ENCODE peak calls at places on chromosomes 5 and 9, in six cellular contexts. H is ovary, O is uterus, J is left ventricle myocardium inferior, E is mammary epithelial cell, G is heart left ventricle. S is an unnamed sample.

GRCh38 chr9:126319651-126320050 is 7.0 kb upstream of the MVB12B start:
- DNase-seq in H (no peak), E (no peak), G (no peak), O (no peak), J (no peak), S (no peak)

GRCh38 chr5:51996356-51996861 is 613.2 kb downstream of the ISL1 start:
- DNase-seq in H (no peak), G (no peak), E (no peak), J (no peak), O (no peak), S (no peak)

GRCh38 chr5:72246954-72247442 is 73.0 kb downstream of the MRPS27 start:
- DNase-seq in E (no peak), O (no peak), J (no peak), G (no peak), H (no peak), S (no peak)

GRCh38 chr5:75671506-75671905 is 45.7 kb downstream of the POC5 start:
- DNase-seq in E (no peak), J (no peak), H (no peak), O (no peak), G (no peak), S (no peak)

GRCh38 chr5:102959055-102959454 is 160.9 kb downstream of the GIN1 start:
- DNase-seq in J (no peak), H (no peak), E (peak; percentile 81), O (no peak), G (no peak), S (no peak)

GRCh38 chr9:88605500-88606172 is 70.7 kb downstream of the NXNL2 start:
- DNase-seq in H (no peak), J (no peak), E (no peak), G (no peak), O (no peak), S (no peak)

GRCh38 chr5:83197326-83197725 is 120.0 kb downstream of the XRCC4 start:
- DNase-seq in O (no peak), H (no peak), E (no peak), J (no peak), G (no peak), S (no peak)

GRCh38 chr9:113682297-113682771 is 193.8 kb upstream of the ZNF618 start:
- DNase-seq in J (peak; percentile 62), E (peak; percentile 85), G (peak; percentile 61), H (peak; percentile 88), O (peak; percentile 59), S (peak; percentile 71)

GRCh38 chr9:92763721-92764380 is 782 bp downstream of the BICD2 start:
- DNase-seq in J (peak; percentile 42), O (no peak), E (no peak), G (no peak), H (peak; percentile 68), S (peak; percentile 68)

GRCh38 chr5:14041528-14042184 is 97.2 kb upstream of the DNAH5 start:
- DNase-seq in E (no peak), J (no peak), O (no peak), G (no peak), H (no peak), S (no peak)

GRCh38 chr9:134855900-134856377 is 24.7 kb upstream of the FCN2 start:
- DNase-seq in G (no peak), O (no peak), J (no peak), E (no peak), H (peak; percentile 29), S (peak; percentile 32)

GRCh38 chr9:124414612-124415011 is 630 bp downstream of the PSMB7 start:
- DNase-seq in O (no peak), J (no peak), E (no peak), G (no peak), H (no peak), S (no peak)

GRCh38 chr9:98502976-98503325 is 205.8 kb downstream of the GABBR2 start:
- DNase-seq in G (no peak), O (no peak), E (no peak), J (peak; percentile 26), H (no peak), S (peak; percentile 63)

GRCh38 chr5:151454166-151454565 is 6.8 kb downstream of the SLC36A1 start:
- DNase-seq in G (no peak), J (no peak), H (no peak), O (no peak), E (no peak), S (no peak)

GRCh38 chr5:79436821-79437220 is 77.1 kb downstream of the HOMER1 start:
- DNase-seq in H (no peak), J (no peak), G (no peak), O (no peak), E (peak; percentile 2), S (no peak)

GRCh38 chr5:38060354-38060753 is 198.0 kb upstream of the EGFLAM start:
- DNase-seq in E (no peak), J (no peak), O (no peak), H (no peak), G (no peak), S (no peak)

GRCh38 chr5:150304481-150305081 is 1.9 kb upstream of the ARSI start:
- DNase-seq in J (no peak), O (no peak), G (no peak), E (no peak), H (no peak), S (no peak)

GRCh38 chr5:78621269-78621871 is 27.2 kb downstream of the LHFPL2 start:
- DNase-seq in J (no peak), H (no peak), O (no peak), E (no peak), G (no peak), S (no peak)

GRCh38 chr5:74256947-74257573 is 383.5 kb downstream of the ENC1 start:
- DNase-seq in E (no peak), J (no peak), G (no peak), O (no peak), H (peak; percentile 45), S (no peak)

GRCh38 chr5:36150676-36151433 is 832 bp downstream of the LMBRD2 start:
- DNase-seq in O (no peak), J (no peak), H (peak; percentile 40), E (peak; percentile 55), G (peak; percentile 45), S (peak; percentile 59)

GRCh38 chr5:15645376-15645775 is 145.4 kb downstream of the FBXL7 start:
- DNase-seq in J (no peak), H (no peak), E (no peak), O (no peak), G (no peak), S (no peak)

GRCh38 chr9:83062011-83062652 is 810 bp downstream of the RASEF start:
- DNase-seq in O (no peak), E (peak; percentile 67), H (peak; percentile 34), J (peak; percentile 15), G (peak; percentile 19), S (peak; percentile 74)

GRCh38 chr9:93126825-93127368 is 7.2 kb downstream of the NINJ1 start:
- DNase-seq in O (peak; percentile 63), H (peak; percentile 56), G (peak; percentile 49), E (no peak), J (peak; percentile 16), S (peak; percentile 59)

GRCh38 chr9:108691614-108692013 is 164.2 kb downstream of the ACTL7B start:
- DNase-seq in J (no peak), G (no peak), H (no peak), O (no peak), E (peak; percentile 66), S (no peak)

GRCh38 chr5:19314840-19315239 is 673.2 kb downstream of the CDH18 start:
- DNase-seq in H (no peak), J (no peak), G (no peak), O (no peak), E (peak; percentile 89), S (no peak)

GRCh38 chr9:122228906-122229837 is at the start of gene LHX6:
- DNase-seq in G (no peak), O (no peak), E (peak; percentile 54), J (no peak), H (no peak), S (no peak)
- H3K4me3 ChIP-seq in G (peak within 1 kb of the TSS; percentile 29), O (peak within 1 kb of the TSS; percentile 38), E (peak within 1 kb of the TSS; percentile 49), J (peak within 1 kb of the TSS; percentile 60), H (peak within 1 kb of the TSS; percentile 31), S (peak within 1 kb of the TSS; percentile 50)

GRCh38 chr5:168295574-168296201 is 4.2 kb downstream of the WWC1 start:
- DNase-seq in E (peak; percentile 55), G (no peak), O (no peak), J (no peak), H (peak; percentile 51), S (peak; percentile 58)

GRCh38 chr5:168290902-168291280 is 554 bp upstream of the WWC1 start:
- DNase-seq in J (no peak), E (no peak), H (no peak), O (no peak), G (no peak), S (no peak)

GRCh38 chr5:168291281-168291960 is at the start of gene WWC1:
- DNase-seq in G (no peak), J (no peak), H (peak; percentile 40), E (peak; percentile 84), O (no peak), S (peak; percentile 91)

GRCh38 chr5:168292783-168293696 is 1.6 kb downstream of the WWC1 start:
- DNase-seq in O (no peak), G (no peak), H (no peak), E (no peak), J (no peak), S (no peak)

DNA sequence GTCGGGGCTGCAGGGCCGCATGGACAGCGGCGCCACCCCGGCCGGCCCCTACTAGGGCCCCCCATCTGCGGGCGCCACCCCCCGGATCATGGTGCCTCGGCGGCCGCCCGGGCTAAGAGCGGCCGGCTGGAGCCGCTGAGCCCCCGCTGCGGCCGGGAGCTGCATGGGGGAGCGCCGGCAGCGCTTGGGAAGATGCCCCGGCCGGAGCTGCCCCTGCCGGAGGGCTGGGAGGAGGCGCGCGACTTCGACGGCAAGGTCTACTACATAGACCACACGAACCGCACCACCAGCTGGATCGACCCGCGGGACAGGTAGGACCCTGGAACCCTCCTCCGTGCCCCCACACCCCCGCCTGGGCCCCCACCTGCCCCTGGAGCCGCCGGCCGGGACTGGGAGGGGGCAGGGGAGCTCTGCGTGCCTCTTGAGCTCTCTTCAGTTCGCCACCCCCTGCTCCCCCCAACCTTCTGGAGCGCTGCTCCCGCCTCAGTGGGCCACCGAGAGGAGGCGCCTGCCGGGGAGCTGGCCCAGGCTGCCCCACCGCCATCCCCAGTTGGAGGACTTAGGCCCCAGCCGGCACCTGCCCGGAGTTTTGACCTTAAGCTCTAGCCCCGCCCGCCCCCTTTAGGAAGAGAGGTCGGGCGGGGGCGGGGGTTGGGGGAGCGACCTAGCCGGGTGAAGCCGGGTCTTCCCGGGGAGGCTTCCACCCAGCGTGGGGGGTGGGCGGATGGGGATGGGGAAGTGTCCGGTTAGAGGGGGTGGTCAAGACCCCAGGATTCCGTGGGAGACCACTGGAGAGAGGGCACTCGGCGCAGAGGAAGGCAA is 727 bp downstream of the WWC1 start:
- DNase-seq in H (no peak), O (no peak), G (no peak), J (no peak), E (no peak), S (no peak)
- H3K4me1 ChIP-seq in H (peaks cover 2% of the 10 kb centered on the region), O (no peaks in the 10 kb centered on the region), G (peaks cover 4% of the 10 kb centered on the region), J (peaks cover 11% of the 10 kb centered on the region), E (peaks cover 56% of the 10 kb centered on the region), S (peaks cover 30% of the 10 kb centered on the region)

DNA sequence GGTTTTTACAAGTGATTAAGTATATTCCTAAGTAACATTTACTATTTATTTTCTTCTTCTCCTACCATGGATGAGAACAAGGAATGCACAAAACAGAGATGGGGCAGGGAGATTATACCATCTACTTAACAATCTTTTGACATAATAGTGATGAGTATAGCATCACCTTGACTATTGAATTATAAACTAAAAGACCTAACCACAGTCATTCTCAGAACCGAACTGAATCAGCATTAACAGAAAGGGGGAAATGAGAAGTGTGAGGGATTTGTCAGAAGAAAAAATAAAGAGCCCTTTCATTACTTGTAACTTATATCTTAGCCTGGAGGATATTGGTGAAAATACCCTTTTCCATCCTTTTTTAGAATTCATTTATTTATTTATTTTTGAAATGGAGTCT is 21.9 kb downstream of the OR2Y1 start:
- DNase-seq in O (no peak), H (no peak), E (no peak), J (no peak), G (no peak), S (no peak)
- H3K27me3 ChIP-seq in O (peaks cover 5% of the 10 kb centered on the region), H (no peaks in the 10 kb centered on the region), E (no peaks in the 10 kb centered on the region), J (peaks cover 33% of the 10 kb centered on the region), G (no peaks in the 10 kb centered on the region), S (peaks cover 8% of the 10 kb centered on the region)

GRCh38 chr5:61578858-61579503 is 246.9 kb downstream of the ZSWIM6 start:
- DNase-seq in G (no peak), H (no peak), J (no peak), O (no peak), E (no peak), S (no peak)
- H3K4me3 ChIP-seq in G (no peak overlapping the region), H (no peak overlapping the region), J (no peak overlapping the region), O (no peak overlapping the region), E (no peak overlapping the region), S (no peak overlapping the region)

S was measured in lower lobe of right lung.